ENCODE peak calls at places on chromosome 1, in four cellular contexts. O, T, Y and L are unnamed samples.

GRCh38 chr1:89550995-89551394 is 26.4 kb downstream of the LRRC8B start:
- DNase-seq in O (no peak), T (no peak), Y (no peak), L (no peak)

GRCh38 chr1:16067127-16067768 is 6.2 kb downstream of the FAM131C start:
- DNase-seq in T (no peak), O (no peak), Y (peak; percentile 52), L (no peak)

GRCh38 chr1:162056043-162056442 is 13.4 kb upstream of the NOS1AP start:
- DNase-seq in T (peak; percentile 34), O (no peak), Y (peak; percentile 88), L (no peak)

GRCh38 chr1:184060316-184060715 is 8.8 kb downstream of the TSEN15 start:
- DNase-seq in Y (peak; percentile 31), O (no peak), T (no peak), L (no peak)

GRCh38 chr1:52032785-52033131 is 852 bp downstream of the KTI12 start:
- DNase-seq in Y (peak; percentile 63), O (peak; percentile 39), T (no peak), L (no peak)

GRCh38 chr1:207084701-207085180 is 3.9 kb upstream of the C4BPB start:
- DNase-seq in Y (peak; percentile 81), O (peak; percentile 41), T (peak; percentile 27), L (no peak)

GRCh38 chr1:164771568-164772350 is 212.8 kb downstream of the PBX1 start:
- DNase-seq in T (no peak), O (no peak), Y (peak; percentile 81), L (peak; percentile 69)

GRCh38 chr1:229342305-229342901 is 444 bp downstream of the CCSAP start:
- DNase-seq in O (no peak), Y (peak; percentile 89), T (peak; percentile 63), L (no peak)

GRCh38 chr1:67324068-67324467 is 16.4 kb downstream of the IL12RB2 start:
- DNase-seq in O (no peak), T (no peak), Y (no peak), L (no peak)

GRCh38 chr1:10691740-10692125 is 104.7 kb downstream of the CASZ1 start:
- DNase-seq in T (no peak), O (no peak), Y (no peak), L (no peak)

GRCh38 chr1:224168859-224169380 is 14.1 kb upstream of the DEGS1 start:
- DNase-seq in Y (peak; percentile 97), T (no peak), O (peak; percentile 84), L (no peak)

GRCh38 chr1:227782226-227782625 is 33.2 kb upstream of the PRSS38 start:
- DNase-seq in O (no peak), Y (no peak), T (no peak), L (no peak)

GRCh38 chr1:22315315-22316078 is 136.2 kb upstream of the ZBTB40 start:
- DNase-seq in Y (no peak), T (no peak), O (no peak), L (no peak)